ENCODE peak calls at places on chromosome 4, in six cellular contexts. T is activated B cell treated with CpG ODN at 0.5 μM for 24 hours, K is lower lobe of right lung, R is right lobe of liver, L is osteoblast, H is heart right ventricle. D is an unnamed sample.

GRCh38 chr4:168028568-168028967 is 63.8 kb upstream of the ANXA10 start:
- DNase-seq in T (no peak), K (no peak), R (peak; percentile 27), L (peak; percentile 69), H (no peak), D (no peak)

GRCh38 chr4:119110121-119110520 is 25.5 kb upstream of the MYOZ2 start:
- DNase-seq in T (no peak), K (no peak), R (no peak), L (no peak), H (no peak), D (no peak)

GRCh38 chr4:2402941-2403340 is 15.5 kb downstream of the ZFYVE28 start:
- DNase-seq in T (no peak), K (no peak), R (no peak), L (no peak), H (no peak), D (no peak)

GRCh38 chr4:132384709-132385108 is 764.4 kb upstream of the PCDH10 start:
- DNase-seq in T (no peak), K (no peak), R (no peak), L (no peak), H (no peak), D (no peak)

GRCh38 chr4:128068927-128069326 is 7.8 kb downstream of the LARP1B start:
- DNase-seq in T (no peak), K (no peak), R (no peak), L (no peak), H (no peak), D (no peak)

GRCh38 chr4:168751263-168752225 is 254.7 kb downstream of the PALLD start:
- DNase-seq in T (no peak), K (no peak), R (no peak), L (peak; percentile 82), H (no peak), D (no peak)

GRCh38 chr4:93313207-93313606 is 515.3 kb upstream of the ATOH1 start:
- DNase-seq in T (no peak), K (no peak), R (no peak), L (no peak), H (no peak), D (no peak)

GRCh38 chr4:54558889-54559682 is 98.7 kb upstream of the KIT start:
- DNase-seq in T (no peak), K (no peak), R (no peak), L (no peak), H (no peak), D (no peak)

GRCh38 chr4:6876440-6876839 is 33.2 kb upstream of the TBC1D14 start:
- DNase-seq in T (no peak), K (no peak), R (no peak), L (peak; percentile 17), H (no peak), D (no peak)

GRCh38 chr4:122412547-122412946 is 33.7 kb downstream of the ADAD1 start:
- DNase-seq in T (no peak), K (no peak), R (no peak), L (no peak), H (no peak), D (no peak)

GRCh38 chr4:60042941-60043340 is 1157.2 kb upstream of the ADGRL3 start:
- DNase-seq in T (no peak), K (no peak), R (no peak), L (no peak), H (no peak), D (no peak)

GRCh38 chr4:108493596-108493931 is 126.8 kb upstream of the RPL34 start:
- DNase-seq in T (no peak), K (no peak), R (no peak), L (no peak), H (no peak), D (no peak)

GRCh38 chr4:101039367-101039766 is 308.0 kb downstream of the PPP3CA start:
- DNase-seq in T (no peak), K (no peak), R (no peak), L (no peak), H (no peak), D (no peak)

GRCh38 chr4:77880784-77881183 is 18.2 kb downstream of the MRPL1 start:
- DNase-seq in T (no peak), K (no peak), R (no peak), L (no peak), H (no peak), D (no peak)

GRCh38 chr4:147933316-147933715 is 201.4 kb downstream of the ARHGAP10 start:
- DNase-seq in T (no peak), K (no peak), R (no peak), L (no peak), H (no peak), D (no peak)

GRCh38 chr4:7922466-7922865 is 17.2 kb downstream of the AFAP1 start:
- DNase-seq in T (no peak), K (no peak), R (no peak), L (no peak), H (no peak), D (no peak)

GRCh38 chr4:185599844-185600243 is 64.5 kb upstream of the PDLIM3 start:
- DNase-seq in T (no peak), K (no peak), R (no peak), L (no peak), H (no peak), D (no peak)

GRCh38 chr4:119035941-119036737 is 99.5 kb upstream of the MYOZ2 start:
- DNase-seq in T (no peak), K (no peak), R (no peak), L (no peak), H (no peak), D (no peak)

GRCh38 chr4:91997045-91997444 is 306.7 kb upstream of the GRID2 start:
- DNase-seq in T (no peak), K (no peak), R (no peak), L (no peak), H (no peak), D (no peak)

GRCh38 chr4:85756938-85757337 is 282.0 kb downstream of the ARHGAP24 start:
- DNase-seq in T (no peak), K (no peak), R (no peak), L (peak; percentile 42), H (peak; percentile 61), D (no peak)

GRCh38 chr4:159220353-159220752 is 117.5 kb downstream of the RAPGEF2 start:
- DNase-seq in T (no peak), K (no peak), R (no peak), L (no peak), H (no peak), D (no peak)

GRCh38 chr4:7854211-7854610 is 85.5 kb downstream of the AFAP1 start:
- DNase-seq in T (no peak), K (no peak), R (no peak), L (no peak), H (no peak), D (no peak)

GRCh38 chr4:80026080-80026479 is 46.9 kb downstream of the ANTXR2 start:
- DNase-seq in T (no peak), K (no peak), R (no peak), L (no peak), H (no peak), D (no peak)

GRCh38 chr4:13615162-13615561 is 12.4 kb downstream of the BOD1L1 start:
- DNase-seq in T (no peak), K (no peak), R (no peak), L (no peak), H (no peak), D (no peak)

DNA sequence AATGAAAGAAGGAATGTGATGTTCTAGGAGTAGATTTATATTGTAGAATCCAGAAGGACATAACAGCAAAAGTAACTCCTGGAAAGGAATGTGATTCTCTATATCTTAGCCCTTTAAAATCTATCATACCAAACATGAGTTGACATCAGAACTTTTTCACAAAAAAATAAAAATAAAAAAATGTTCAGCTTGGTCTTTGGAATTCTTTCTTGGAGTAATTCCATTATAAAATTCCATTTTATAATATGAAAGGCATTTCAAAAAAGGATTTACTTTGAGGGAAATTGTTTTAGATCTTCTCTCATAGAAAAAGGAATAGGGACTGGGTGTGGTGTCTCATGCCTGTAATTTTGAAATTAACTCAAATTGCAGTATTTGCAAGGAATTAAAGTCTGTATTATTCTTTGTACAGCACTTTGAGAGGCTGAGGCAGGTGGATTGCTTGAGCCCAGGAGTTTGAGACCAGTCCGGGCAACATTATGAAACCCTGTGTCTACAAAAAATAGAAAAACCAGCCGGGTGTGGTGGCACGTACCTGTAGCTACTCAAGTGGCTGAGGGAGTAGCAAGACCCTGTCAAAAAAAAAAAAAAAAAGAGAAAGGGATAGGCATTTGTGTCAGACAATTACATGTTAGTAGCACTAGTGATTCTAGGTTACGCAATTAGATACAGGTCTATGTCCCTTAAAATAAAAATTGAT is 134.9 kb downstream of the SLC4A4 start:
- DNase-seq in T (no peak), K (no peak), R (no peak), L (no peak), H (no peak), D (no peak)
- TF ChIP-seq CTCF in T (no peak), K (no peak), R (no peak), L (no peak), H (no peak), D (no peak)

GRCh38 chr4:180336494-180337090 is 1906.6 kb upstream of the TENM3 start:
- DNase-seq in T (no peak), K (no peak), R (no peak), L (no peak), H (no peak), D (no peak)
- TF ChIP-seq CTCF in T (no peak), K (no peak), R (no peak), L (no peak), H (no peak), D (no peak)

GRCh38 chr4:87734936-87735335 is 64.4 kb upstream of the IBSP start:
- DNase-seq in T (no peak), K (no peak), R (no peak), L (no peak), H (no peak), D (no peak)
- TF ChIP-seq CTCF in T (no peak), K (no peak), R (no peak), L (no peak), H (no peak), D (no peak)

DNA sequence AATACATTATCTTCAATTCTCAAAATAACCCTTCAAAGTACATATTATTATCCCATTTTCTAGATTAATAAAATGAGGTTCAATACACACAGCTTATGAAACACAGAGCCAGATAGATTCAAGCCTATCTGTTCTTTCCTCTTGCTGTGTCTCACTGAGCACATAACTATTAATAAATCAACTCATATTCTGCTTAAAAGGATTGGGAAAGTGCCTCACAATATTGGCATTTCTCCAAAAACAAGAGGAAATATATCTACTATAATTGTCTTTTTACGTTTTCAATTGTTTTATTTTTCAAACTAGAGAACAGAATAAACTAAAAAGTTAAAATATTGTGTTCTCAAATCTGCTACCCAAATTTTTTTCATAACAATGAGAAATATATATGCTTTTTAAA is 15.8 kb downstream of the DCHS2 start:
- DNase-seq in T (no peak), K (no peak), R (no peak), L (no peak), H (no peak), D (no peak)
- TF ChIP-seq CTCF in T (no peak), K (no peak), R (no peak), L (no peak), H (no peak), D (no peak)

DNA sequence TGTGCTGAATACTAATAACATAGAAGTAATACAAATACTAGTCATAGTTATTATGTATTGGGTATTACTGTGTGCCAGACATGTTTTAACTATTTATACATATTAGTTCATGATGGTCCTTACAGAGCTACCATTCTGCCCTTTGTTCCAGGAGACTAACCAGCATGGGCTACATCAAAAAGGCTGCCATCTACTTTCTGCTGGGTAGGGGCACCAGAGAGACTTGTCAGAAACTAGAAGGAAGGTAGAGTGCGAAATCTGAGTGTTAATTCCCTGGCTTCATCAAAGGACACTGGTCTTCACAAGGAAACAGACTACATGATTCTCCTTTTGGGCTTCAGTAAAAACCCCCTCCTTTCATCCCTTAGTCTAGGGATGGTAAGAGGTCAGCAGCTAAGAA is 347.8 kb downstream of the GBA3 start:
- DNase-seq in T (no peak), K (no peak), R (no peak), L (no peak), H (no peak), D (no peak)
- TF ChIP-seq CTCF in T (no peak), K (no peak), R (no peak), L (no peak), H (no peak), D (no peak)

D was measured in CD4-positive, alpha-beta T cell.